ENCODE peak calls at places on chromosome 6, in seven cellular contexts. M is AML-193; O is AG08396; L is tibial artery; G is foreskin fibroblast; B is NCI-H1092 treated with DMSO at 0.1 percent for 48 hours; X is stimulated activated CD4-positive, alpha-beta T cell treated with anti-CD3 and anti-CD28 coated beads, Interleukin-2, amount 100 ng/mL, for 48 hours. R is an unnamed sample.

GRCh38 chr6:147268254-147268653 is 64.0 kb downstream of the STXBP5 start:
- DNase-seq in O (peak), M (no peak), L (no peak), B (no peak), X (no peak), G (peak), R (peak)

GRCh38 chr6:128390168-128390567 is 130.2 kb downstream of the PTPRK start:
- DNase-seq in O (no peak), G (no peak), B (no peak), X (no peak), L (no peak), M (no peak), R (no peak)

GRCh38 chr6:37205997-37206340 is 36.0 kb downstream of the PIM1 start:
- DNase-seq in B (no peak), X (no peak), L (no peak), G (no peak), O (no peak), M (no peak), R (no peak)

GRCh38 chr6:167047554-167047953 is 48.4 kb downstream of the CEP43 start:
- DNase-seq in B (no peak), L (no peak), M (peak), G (no peak), X (peak), O (no peak), R (no peak)

GRCh38 chr6:127775371-127775770 is 125.5 kb downstream of the THEMIS start:
- DNase-seq in B (no peak), G (no peak), M (no peak), O (no peak), X (no peak), L (no peak), R (no peak)

GRCh38 chr6:169724554-169725269 is 412 bp upstream of the PHF10 start:
- DNase-seq in O (peak), L (peak), X (peak), M (peak), G (peak), B (peak), R (no peak)

GRCh38 chr6:165484178-165484889 is 174.9 kb upstream of the C6orf118 start:
- DNase-seq in X (no peak), L (no peak), O (no peak), G (no peak), M (no peak), B (no peak), R (no peak)

GRCh38 chr6:13304101-13304500 is 24.2 kb downstream of the TBC1D7 start:
- DNase-seq in G (no peak), O (no peak), X (no peak), L (no peak), B (no peak), M (no peak), R (no peak)